ENCODE peak calls at places on chromosomes 2 and 18, in nine cellular contexts. D is T-helper 9 cell, K is glutamatergic neuron, P is GM03348, N is A549, L is Caki2, Y is M059J, T is A172, W is heart right ventricle. O is an unnamed sample.

GRCh38 chr18:40897884-40898283 is 1057.2 kb upstream of the PIK3C3 start:
- DNase-seq in D (no peak), K (no peak), P (no peak), N (no peak), L (no peak), Y (no peak), T (no peak), W (no peak), O (no peak)

GRCh38 chr18:7037470-7037869 is 80.1 kb downstream of the LAMA1 start:
- DNase-seq in D (no peak), K (no peak), P (no peak), N (no peak), L (no peak), Y (no peak), T (no peak), W (no peak), O (no peak)

GRCh38 chr2:3737128-3737527 is 33.8 kb downstream of the DCDC2C start:
- DNase-seq in D (no peak), K (no peak), P (no peak), N (no peak), L (no peak), Y (no peak), T (no peak), W (no peak), O (no peak)

GRCh38 chr18:52392160-52392559 is 52.2 kb downstream of the DCC start:
- DNase-seq in D (no peak), K (no peak), P (no peak), N (no peak), L (no peak), Y (no peak), T (no peak), W (no peak), O (no peak)

GRCh38 chr2:177328056-177328455 is 63.5 kb upstream of the NFE2L2 start:
- DNase-seq in D (no peak), K (no peak), P (no peak), N (no peak), L (no peak), Y (peak; percentile 36), T (no peak), W (no peak), O (no peak)

GRCh38 chr18:14970027-14970426 is 222.1 kb downstream of the ANKRD30B start:
- DNase-seq in D (no peak), K (no peak), P (no peak), N (no peak), L (peak; percentile 44), Y (peak; percentile 91), T (peak; percentile 90), W (no peak), O (no peak)

GRCh38 chr18:78730564-78731422 is 248.8 kb upstream of the SALL3 start:
- DNase-seq in D (no peak), K (no peak), P (no peak), N (no peak), L (no peak), Y (no peak), T (no peak), W (no peak), O (no peak)

GRCh38 chr2:240963376-240964220 is 34.8 kb upstream of the SNED1 start:
- DNase-seq in D (no peak), K (no peak), P (no peak), N (no peak), L (no peak), Y (no peak), T (no peak), W (peak; percentile 3), O (no peak)

GRCh38 chr2:223414646-223415045 is 187.5 kb downstream of the SCG2 start:
- DNase-seq in D (no peak), K (no peak), P (peak; percentile 90), N (no peak), L (no peak), Y (no peak), T (no peak), W (no peak), O (no peak)

GRCh38 chr2:2812117-2812516 is 481.0 kb upstream of the MYT1L start:
- DNase-seq in D (no peak), K (no peak), P (no peak), N (no peak), L (no peak), Y (no peak), T (no peak), W (no peak), O (no peak)

GRCh38 chr2:134320930-134321329 is 67.1 kb downstream of the MGAT5 start:
- DNase-seq in D (peak; percentile 25), K (no peak), P (no peak), N (no peak), L (no peak), Y (peak; percentile 60), T (no peak), W (no peak), O (no peak)

GRCh38 chr2:205287316-205287715 is 395.0 kb upstream of the NRP2 start:
- DNase-seq in D (no peak), K (no peak), P (no peak), N (no peak), L (no peak), Y (no peak), T (no peak), W (no peak), O (no peak)

GRCh38 chr18:23673725-23674124 is 11.0 kb upstream of the ANKRD29 start:
- DNase-seq in D (no peak), K (no peak), P (no peak), N (no peak), L (no peak), Y (no peak), T (no peak), W (no peak), O (no peak)

GRCh38 chr18:33923980-33924379 is 300.7 kb downstream of the NOL4 start:
- DNase-seq in D (no peak), K (no peak), P (no peak), N (no peak), L (no peak), Y (no peak), T (no peak), W (no peak), O (no peak)

GRCh38 chr2:63261222-63261621 is 210.6 kb downstream of the OTX1 start:
- DNase-seq in D (no peak), K (no peak), P (no peak), N (no peak), L (no peak), Y (no peak), T (no peak), W (no peak), O (no peak)

GRCh38 chr2:131145040-131145439 is 39.9 kb downstream of the PLEKHB2 start:
- DNase-seq in D (no peak), K (no peak), P (no peak), N (no peak), L (no peak), Y (no peak), T (no peak), W (no peak), O (peak; percentile 79)

GRCh38 chr2:5330961-5331360 is 361.2 kb upstream of the SOX11 start:
- DNase-seq in D (no peak), K (no peak), P (no peak), N (no peak), L (peak; percentile 45), Y (no peak), T (no peak), W (no peak), O (no peak)

GRCh38 chr2:96547751-96548161 is 11.2 kb downstream of the ARID5A start:
- DNase-seq in D (no peak), K (no peak), P (no peak), N (no peak), L (no peak), Y (no peak), T (no peak), W (no peak), O (no peak)

GRCh38 chr2:142849818-142850217 is 27.6 kb upstream of the KYNU start:
- DNase-seq in D (no peak), K (no peak), P (no peak), N (no peak), L (no peak), Y (peak; percentile 26), T (no peak), W (no peak), O (no peak)

GRCh38 chr2:61205132-61205531 is 43.1 kb downstream of the C2orf74 start:
- DNase-seq in D (no peak), K (no peak), P (no peak), N (no peak), L (no peak), Y (no peak), T (no peak), W (no peak), O (no peak)

GRCh38 chr18:58409802-58410445 is 219.0 kb downstream of the ALPK2 start:
- DNase-seq in D (no peak), K (no peak), P (no peak), N (no peak), L (no peak), Y (no peak), T (no peak), W (no peak), O (no peak)

GRCh38 chr2:235728401-235729181 is 234.7 kb downstream of the AGAP1 start:
- DNase-seq in D (no peak), K (no peak), P (no peak), N (no peak), L (no peak), Y (no peak), T (no peak), W (peak; percentile 63), O (no peak)

GRCh38 chr18:58338961-58339722 is 289.7 kb downstream of the ALPK2 start:
- DNase-seq in D (no peak), K (no peak), P (no peak), N (no peak), L (no peak), Y (no peak), T (no peak), W (no peak), O (no peak)